ENCODE peak calls at places on chromosomes 6 and 20, in six cellular contexts. V is activated T-helper 2 cell treated with anti-CD3 and anti-CD28 coated beads, Interferon-gamma antibody, Interleukin-2, Interleukin-4, amounts not matched to agents 10 μg/mL and 5 μg/mL and 100 μg/mL, durations not matched to agents 14 hours and 24 hours and 36 hours; C is stimulated activated CD8-positive, alpha-beta memory T cell treated with anti-CD3 and anti-CD28 coated beads, Interleukin-15, amount 100 ng/mL, for 4 hours; F is KBM-7; J is GM04504; K is cardiac muscle cell. A is an unnamed sample.

GRCh38 chr6:169933839-169934698 is 182.6 kb downstream of the ERMARD start:
- DNase-seq in V (no peak), C (no peak), F (no peak), J (no peak), K (no peak), A (no peak)

GRCh38 chr20:34703573-34704176 is 469 bp upstream of the TP53INP2 start:
- DNase-seq in V (no peak), C (peak), F (peak), J (no peak), K (peak), A (peak)

GRCh38 chr6:158188591-158188990 is 20.4 kb downstream of the GTF2H5 start:
- DNase-seq in V (no peak), C (no peak), F (no peak), J (no peak), K (no peak), A (no peak)

GRCh38 chr20:1855113-1855512 is 40.1 kb upstream of the SIRPA start:
- DNase-seq in V (no peak), C (no peak), F (no peak), J (no peak), K (no peak), A (no peak)

GRCh38 chr6:108734336-108734922 is 113.8 kb upstream of the ARMC2 start:
- DNase-seq in V (no peak), C (no peak), F (no peak), J (no peak), K (no peak), A (no peak)

GRCh38 chr6:107821591-107821990 is 2.5 kb downstream of the SCML4 start:
- DNase-seq in V (no peak), C (no peak), F (no peak), J (no peak), K (no peak), A (no peak)

GRCh38 chr20:51156796-51157119 is 133.9 kb upstream of the KCNG1 start:
- DNase-seq in V (no peak), C (no peak), F (no peak), J (no peak), K (no peak), A (no peak)

GRCh38 chr6:155001482-155001881 is 6.4 kb downstream of the TIAM2 start:
- DNase-seq in V (no peak), C (no peak), F (no peak), J (no peak), K (no peak), A (no peak)

GRCh38 chr20:43541214-43541613 is 17.6 kb upstream of the SGK2 start:
- DNase-seq in V (no peak), C (no peak), F (no peak), J (peak), K (no peak), A (no peak)

GRCh38 chr20:49366687-49367086 is 88.8 kb upstream of the ZNFX1 start:
- DNase-seq in V (no peak), C (no peak), F (no peak), J (no peak), K (no peak), A (no peak)

GRCh38 chr6:156976144-156977088 is 199.2 kb downstream of the ARID1B start:
- DNase-seq in V (no peak), C (no peak), F (no peak), J (no peak), K (no peak), A (no peak)

GRCh38 chr20:1900321-1900791 is 5.1 kb downstream of the SIRPA start:
- DNase-seq in V (no peak), C (no peak), F (peak), J (peak), K (peak), A (no peak)

GRCh38 chr20:11676618-11677289 is 240.9 kb upstream of the BTBD3 start:
- DNase-seq in V (no peak), C (no peak), F (peak), J (peak), K (peak), A (no peak)

GRCh38 chr20:32481311-32482103 is 103.6 kb downstream of the NOL4L start:
- DNase-seq in V (no peak), C (no peak), F (no peak), J (no peak), K (no peak), A (no peak)

A was measured in activated B cell treated with CpG ODN at 0.5 μM for 24 hours.